ENCODE peak calls at places on chromosomes 2 and 18, in six cellular contexts. K is activated naive CD4-positive, alpha-beta T cell treated with Interleukin-2 at 50 U/mL for 16 hours; U is activated CD4-positive, alpha-beta T cell treated with anti-CD3 and anti-CD28 coated beads, Interleukin-2, amount 50 U/mL, for 1 hour; D is naive B cell; B is HepG2; G is fibroblast of lung. V is an unnamed sample.

GRCh38 chr2:172839446-172839845 is 103.8 kb downstream of the RAPGEF4 start:
- DNase-seq in K (no peak), U (no peak), D (no peak), B (no peak), G (no peak), V (no peak)

GRCh38 chr2:163548970-163549369 is 186.8 kb downstream of the FIGN start:
- DNase-seq in K (no peak), U (no peak), D (no peak), B (no peak), G (no peak), V (no peak)

GRCh38 chr2:100923461-100924020 is 78.5 kb upstream of the RPL31 start:
- DNase-seq in K (no peak), U (no peak), D (no peak), B (no peak), G (no peak), V (no peak)

GRCh38 chr2:1455466-1455865 is 42.2 kb downstream of the TPO start:
- DNase-seq in K (no peak), U (no peak), D (no peak), B (no peak), G (no peak), V (no peak)

GRCh38 chr2:41870948-41871522 is 176.8 kb upstream of the PKDCC start:
- DNase-seq in K (no peak), U (no peak), D (no peak), B (no peak), G (peak; percentile 20), V (no peak)

GRCh38 chr2:150596071-150596470 is 108.6 kb upstream of the RND3 start:
- DNase-seq in K (no peak), U (no peak), D (no peak), B (no peak), G (peak; percentile 38), V (no peak)

GRCh38 chr2:161004379-161004778 is 155.8 kb upstream of the TANK start:
- DNase-seq in K (no peak), U (no peak), D (no peak), B (no peak), G (peak; percentile 42), V (no peak)

GRCh38 chr18:25561923-25562322 is 210.0 kb upstream of the ZNF521 start:
- DNase-seq in K (no peak), U (no peak), D (no peak), B (peak; percentile 12), G (peak; percentile 47), V (peak; percentile 33)

GRCh38 chr18:45637546-45638327 is 22.5 kb downstream of the SLC14A2 start:
- DNase-seq in K (no peak), U (no peak), D (no peak), B (no peak), G (peak; percentile 44), V (no peak)

GRCh38 chr2:98134138-98134537 is 47.2 kb downstream of the VWA3B start:
- DNase-seq in K (peak; percentile 27), U (no peak), D (peak; percentile 88), B (no peak), G (no peak), V (no peak)

GRCh38 chr2:107374261-107374660 is 452.4 kb upstream of the RGPD4 start:
- DNase-seq in K (no peak), U (no peak), D (no peak), B (no peak), G (no peak), V (no peak)

GRCh38 chr2:39179974-39180960 is 59.4 kb upstream of the SOS1 start:
- DNase-seq in K (no peak), U (no peak), D (no peak), B (no peak), G (no peak), V (no peak)

GRCh38 chr2:28350196-28350595 is 42.5 kb upstream of the FOSL2 start:
- DNase-seq in K (no peak), U (no peak), D (no peak), B (no peak), G (no peak), V (no peak)

GRCh38 chr2:33212151-33212550 is 264.3 kb upstream of the RASGRP3 start:
- DNase-seq in K (no peak), U (no peak), D (no peak), B (peak; percentile 45), G (peak; percentile 98), V (peak; percentile 71)

GRCh38 chr2:240374085-240374907 is 61.2 kb upstream of the GPC1 start:
- DNase-seq in K (no peak), U (no peak), D (no peak), B (peak; percentile 20), G (peak; percentile 86), V (peak; percentile 76)

GRCh38 chr2:154556607-154557006 is 141.9 kb upstream of the KCNJ3 start:
- DNase-seq in K (no peak), U (no peak), D (no peak), B (no peak), G (no peak), V (no peak)

GRCh38 chr2:173553589-173553988 is 198.9 kb downstream of the CDCA7 start:
- DNase-seq in K (no peak), U (no peak), D (no peak), B (no peak), G (peak; percentile 16), V (peak; percentile 49)

GRCh38 chr2:157894694-157895450 is 18.7 kb upstream of the ACVR1 start:
- DNase-seq in K (no peak), U (no peak), D (no peak), B (no peak), G (peak; percentile 82), V (peak; percentile 48)

GRCh38 chr2:7436096-7436906 is 519.1 kb downstream of the RNF144A start:
- DNase-seq in K (no peak), U (no peak), D (no peak), B (no peak), G (no peak), V (no peak)

GRCh38 chr2:238320246-238320647 is at the start of gene TRAF3IP1:
- DNase-seq in K (peak; percentile 88), U (peak; percentile 84), D (peak; percentile 86), B (peak; percentile 86), G (peak; percentile 90), V (peak; percentile 98)